ENCODE peak calls at places on chromosomes 3 and 15, in nine cellular contexts. A, R, N, K, G, X, W, P and I are unnamed samples.

GRCh38 chr15:40764766-40765136 is 883 bp downstream of the GCHFR start:
- DNase-seq in W (no peak), A (no peak), G (no peak), P (no peak), K (no peak), X (no peak), R (no peak), N (no peak), I (no peak)

GRCh38 chr15:93066103-93066725 is 22.8 kb downstream of the RGMA start:
- DNase-seq in R (no peak), G (peak; percentile 17), W (no peak), P (no peak), A (no peak), X (no peak), K (no peak), N (no peak), I (no peak)

GRCh38 chr15:90579213-90579612 is 49.5 kb downstream of the CRTC3 start:
- DNase-seq in P (no peak), N (no peak), K (no peak), X (no peak), R (no peak), G (no peak), W (no peak), A (no peak), I (no peak)

GRCh38 chr3:129016366-129016724 is 15.2 kb downstream of the EFCC1 start:
- DNase-seq in A (no peak), G (no peak), N (no peak), K (no peak), P (peak; percentile 45), W (peak; percentile 30), R (peak; percentile 68), X (peak; percentile 59), I (no peak)

GRCh38 chr3:51686512-51687215 is 15.6 kb downstream of the TEX264 start:
- DNase-seq in R (no peak), W (peak; percentile 48), N (no peak), A (peak; percentile 65), P (no peak), X (peak; percentile 82), K (no peak), G (peak; percentile 47), I (peak; percentile 80)

GRCh38 chr3:56754753-56755365 is 46.9 kb downstream of the ARHGEF3 start:
- DNase-seq in A (no peak), N (no peak), P (peak; percentile 80), G (no peak), K (no peak), W (no peak), R (no peak), X (peak; percentile 32), I (no peak)

GRCh38 chr15:83549563-83549962 is 102.4 kb downstream of the SH3GL3 start:
- DNase-seq in R (no peak), N (no peak), G (no peak), A (no peak), K (no peak), W (no peak), P (no peak), X (no peak), I (no peak)

GRCh38 chr3:177377166-177377565 is 179.9 kb upstream of the TBL1XR1 start:
- DNase-seq in G (no peak), A (no peak), X (no peak), P (no peak), N (no peak), W (peak; percentile 33), K (no peak), R (peak; percentile 66), I (peak; percentile 89)

GRCh38 chr3:197338586-197338985 is 40.2 kb upstream of the DLG1 start:
- DNase-seq in P (no peak), A (no peak), K (no peak), R (no peak), G (no peak), W (no peak), N (no peak), X (no peak), I (no peak)

GRCh38 chr15:29924750-29925149 is 102.5 kb upstream of the TJP1 start:
- DNase-seq in G (peak; percentile 93), K (no peak), X (no peak), R (peak; percentile 73), W (peak; percentile 89), P (peak; percentile 54), A (peak; percentile 77), N (peak; percentile 88), I (peak; percentile 20)

GRCh38 chr15:39946862-39947261 is 12.9 kb downstream of the EIF2AK4 start:
- DNase-seq in A (no peak), N (no peak), K (no peak), W (peak; percentile 66), X (no peak), G (peak; percentile 42), R (no peak), P (no peak), I (no peak)

GRCh38 chr3:189841474-189842205 is 210.5 kb downstream of the TP63 start:
- DNase-seq in P (no peak), G (peak; percentile 82), X (no peak), R (peak; percentile 83), K (no peak), N (no peak), W (peak; percentile 79), A (no peak), I (peak; percentile 98)

GRCh38 chr3:128369881-128370642 is 96.6 kb downstream of the DNAJB8 start:
- DNase-seq in X (no peak), A (no peak), K (no peak), N (no peak), P (no peak), G (no peak), W (no peak), R (no peak), I (no peak)

GRCh38 chr3:30996467-30996866 is 102.0 kb upstream of the GADL1 start:
- DNase-seq in W (no peak), R (no peak), G (no peak), P (no peak), A (no peak), N (peak; percentile 18), K (no peak), X (no peak), I (no peak)

GRCh38 chr15:85751731-85752421 is 42.8 kb downstream of the KLHL25 start:
- DNase-seq in N (peak; percentile 72), G (no peak), X (no peak), R (no peak), A (no peak), W (no peak), K (no peak), P (no peak), I (no peak)

GRCh38 chr3:156389151-156389760 is 165.7 kb downstream of the SSR3 start:
- DNase-seq in W (no peak), P (no peak), A (no peak), G (no peak), K (no peak), R (no peak), X (no peak), N (no peak), I (no peak)

GRCh38 chr15:22902046-22902445 is 63.6 kb downstream of the NIPA2 start:
- DNase-seq in W (no peak), G (no peak), N (no peak), P (no peak), R (no peak), K (no peak), X (no peak), A (no peak), I (no peak)

GRCh38 chr15:98515186-98515585 is 133.2 kb upstream of the IGF1R start:
- DNase-seq in A (no peak), W (no peak), P (no peak), X (no peak), G (no peak), K (no peak), R (no peak), N (no peak), I (no peak)
- H2AFZ ChIP-seq in A (no peak overlapping the region), W (no peak overlapping the region), P (no peak overlapping the region), X (no peak overlapping the region), G (no peak overlapping the region), K (no peak overlapping the region), R (no peak overlapping the region), N (no peak overlapping the region), I (no peak overlapping the region)

GRCh38 chr15:59059076-59059597 is 45.8 kb upstream of the CCNB2 start:
- DNase-seq in W (no peak), R (no peak), A (no peak), X (no peak), G (no peak), P (no peak), N (no peak), K (no peak), I (no peak)
- TF ChIP-seq EZH2 in W (no peak), R (no peak), A (no peak), X (no peak), G (no peak), P (no peak), N (no peak), K (no peak), I (no peak)

GRCh38 chr3:174891524-174892203 is 32.5 kb downstream of the NAALADL2 start:
- DNase-seq in P (peak; percentile 21), K (no peak), N (peak; percentile 29), X (no peak), R (no peak), W (no peak), A (no peak), G (no peak), I (no peak)
- TF ChIP-seq CTCF in P (no peak), K (no peak), N (peak; percentile 46), X (no peak), R (no peak), W (no peak), A (no peak), G (no peak), I (no peak)

GRCh38 chr3:20039082-20039764 is 1.0 kb upstream of the KAT2B start:
- DNase-seq in X (peak; percentile 16), G (no peak), R (no peak), W (peak; percentile 20), A (no peak), N (peak; percentile 35), K (no peak), P (peak; percentile 49), I (no peak)
- H2AFZ ChIP-seq in X (peak overlapping the region; percentile 99), G (peak overlapping the region; percentile 58), R (peak overlapping the region; percentile 87), W (peak overlapping the region; percentile 91), A (peak overlapping the region; percentile 36), N (peak overlapping the region; percentile 94), K (peak overlapping the region; percentile 96), P (peak overlapping the region; percentile 96), I (peak overlapping the region; percentile 97)